ENCODE peak calls at places on chromosome 19, in nine cellular contexts. P is A549, S is retinal pigment epithelial cell, M is fibroblast of mammary gland, C is HCT116, G is fibroblast of lung, T is astrocyte of the spinal cord, N is ascending aorta, Q is Panc1. V is an unnamed sample.

GRCh38 chr19:1252818-1253513 is 4.6 kb downstream of the MIDN start:
- DNase-seq in P (peak), S (peak), M (peak), C (no peak), G (peak), T (peak), N (peak), Q (no peak), V (peak)

GRCh38 chr19:2050349-2050990 is 574 bp downstream of the MKNK2 start:
- DNase-seq in P (no peak), S (no peak), M (no peak), C (no peak), G (no peak), T (no peak), N (no peak), Q (no peak), V (no peak)

GRCh38 chr19:39434123-39435076 is 1.3 kb downstream of the RPS16 start:
- DNase-seq in P (peak), S (no peak), M (peak), C (no peak), G (no peak), T (no peak), N (no peak), Q (no peak), V (peak)

GRCh38 chr19:10966809-10967208 is 6.0 kb downstream of the SMARCA4 start:
- DNase-seq in P (no peak), S (no peak), M (no peak), C (no peak), G (no peak), T (no peak), N (no peak), Q (no peak), V (no peak)

GRCh38 chr19:7883796-7884570 is 4.3 kb upstream of the LRRC8E start:
- DNase-seq in P (no peak), S (no peak), M (peak), C (no peak), G (no peak), T (no peak), N (no peak), Q (no peak), V (peak)

GRCh38 chr19:56765107-56765506 is 75.4 kb downstream of the PEG3 start:
- DNase-seq in P (no peak), S (no peak), M (peak), C (no peak), G (no peak), T (no peak), N (no peak), Q (no peak), V (peak)

GRCh38 chr19:35155441-35155840 is 906 bp downstream of the FXYD5 start:
- DNase-seq in P (no peak), S (no peak), M (no peak), C (no peak), G (no peak), T (no peak), N (no peak), Q (no peak), V (no peak)

GRCh38 chr19:42693760-42694350 is 46.4 kb downstream of the PSG3 start:
- DNase-seq in P (peak), S (peak), M (peak), C (peak), G (peak), T (peak), N (no peak), Q (no peak), V (peak)

GRCh38 chr19:21482863-21483276 is 22.5 kb upstream of the ZNF429 start:
- DNase-seq in P (peak), S (peak), M (peak), C (peak), G (peak), T (peak), N (peak), Q (no peak), V (peak)

GRCh38 chr19:51690359-51691121 is 2.6 kb upstream of the SPACA6 start:
- DNase-seq in P (peak), S (peak), M (peak), C (no peak), G (peak), T (peak), N (peak), Q (no peak), V (peak)

GRCh38 chr19:18562086-18562485 is 4.4 kb downstream of the KXD1 start:
- DNase-seq in P (no peak), S (no peak), M (peak), C (no peak), G (peak), T (no peak), N (peak), Q (no peak), V (peak)

GRCh38 chr19:39410620-39411005 is 1.9 kb upstream of the PLEKHG2 start:
- DNase-seq in P (peak), S (no peak), M (no peak), C (no peak), G (no peak), T (no peak), N (peak), Q (no peak), V (no peak)

GRCh38 chr19:52095172-52096014 is at the start of gene ZNF841:
- DNase-seq in P (peak), S (peak), M (peak), C (no peak), G (peak), T (peak), N (peak), Q (peak), V (peak)

GRCh38 chr19:49295208-49295880 is 29.6 kb downstream of the SLC6A16 start:
- DNase-seq in P (no peak), S (no peak), M (no peak), C (no peak), G (no peak), T (no peak), N (no peak), Q (no peak), V (no peak)

GRCh38 chr19:17794731-17795494 is at the start of gene B3GNT3:
- DNase-seq in P (peak), S (no peak), M (no peak), C (peak), G (no peak), T (no peak), N (no peak), Q (no peak), V (peak)

GRCh38 chr19:5804516-5805464 is at the start of gene NRTN:
- DNase-seq in P (no peak), S (no peak), M (no peak), C (no peak), G (no peak), T (no peak), N (no peak), Q (no peak), V (no peak)

GRCh38 chr19:18339703-18340102 is 695 bp upstream of the PGPEP1 start:
- DNase-seq in P (peak), S (no peak), M (peak), C (no peak), G (no peak), T (no peak), N (no peak), Q (no peak), V (peak)

GRCh38 chr19:49422407-49423277 is 599 bp downstream of the PTH2 start:
- DNase-seq in P (peak), S (no peak), M (peak), C (no peak), G (peak), T (no peak), N (no peak), Q (no peak), V (peak)

GRCh38 chr19:44848805-44849457 is 2.8 kb downstream of the NECTIN2 start:
- DNase-seq in P (no peak), S (no peak), M (no peak), C (no peak), G (no peak), T (no peak), N (no peak), Q (no peak), V (no peak)

GRCh38 chr19:5166262-5166661 is 174.3 kb downstream of the PTPRS start:
- DNase-seq in P (peak), S (no peak), M (peak), C (no peak), G (peak), T (peak), N (no peak), Q (no peak), V (peak)

GRCh38 chr19:5547881-5548280 is 19.9 kb downstream of the TINCR start:
- DNase-seq in P (peak), S (no peak), M (peak), C (no peak), G (no peak), T (peak), N (no peak), Q (no peak), V (peak)

GRCh38 chr19:11378319-11379189 is 4.1 kb downstream of the SWSAP1 start:
- DNase-seq in P (peak), S (no peak), M (peak), C (no peak), G (peak), T (peak), N (no peak), Q (no peak), V (peak)

GRCh38 chr19:54391589-54392061 is 23.6 kb upstream of the TTYH1 start:
- DNase-seq in P (peak), S (no peak), M (no peak), C (no peak), G (no peak), T (no peak), N (no peak), Q (no peak), V (no peak)

GRCh38 chr19:45863840-45864628 is at the start of gene FOXA3:
- DNase-seq in P (peak), S (no peak), M (peak), C (no peak), G (peak), T (peak), N (peak), Q (no peak), V (peak)

GRCh38 chr19:16002985-16003384 is 54.2 kb downstream of the OR10H4 start:
- DNase-seq in P (no peak), S (no peak), M (no peak), C (no peak), G (no peak), T (no peak), N (no peak), Q (no peak), V (no peak)

GRCh38 chr19:16202320-16203255 is 4.9 kb downstream of the AP1M1 start:
- DNase-seq in P (no peak), S (no peak), M (peak), C (no peak), G (peak), T (peak), N (no peak), Q (no peak), V (no peak)

GRCh38 chr19:18320865-18321728 is 1.8 kb downstream of the LSM4 start:
- DNase-seq in P (no peak), S (no peak), M (no peak), C (no peak), G (no peak), T (no peak), N (no peak), Q (no peak), V (no peak)

GRCh38 chr19:7904074-7905020 is 670 bp downstream of the MAP2K7 start:
- DNase-seq in P (no peak), S (no peak), M (no peak), C (no peak), G (no peak), T (peak), N (no peak), Q (no peak), V (no peak)

GRCh38 chr19:47483200-47483599 is 819 bp downstream of the KPTN start:
- DNase-seq in P (no peak), S (no peak), M (no peak), C (no peak), G (no peak), T (no peak), N (no peak), Q (no peak), V (no peak)

GRCh38 chr19:47481460-47482052 is 2.5 kb downstream of the KPTN start:
- DNase-seq in P (no peak), S (no peak), M (no peak), C (no peak), G (no peak), T (no peak), N (no peak), Q (no peak), V (no peak)

GRCh38 chr19:47480658-47481057 is 3.4 kb downstream of the KPTN start:
- DNase-seq in P (no peak), S (no peak), M (no peak), C (no peak), G (no peak), T (no peak), N (no peak), Q (no peak), V (no peak)

GRCh38 chr19:47476438-47476972 is 4.8 kb upstream of the SLC8A2 start:
- DNase-seq in P (no peak), S (no peak), M (no peak), C (no peak), G (no peak), T (no peak), N (no peak), Q (no peak), V (no peak)

GRCh38 chr19:47479701-47480503 is 4.1 kb downstream of the KPTN start:
- DNase-seq in P (no peak), S (no peak), M (peak), C (no peak), G (peak), T (peak), N (no peak), Q (no peak), V (no peak)
- H3K4me3 ChIP-seq in P (no peak), S (peak), M (peak), C (no peak), G (peak), T (peak), N (no peak), Q (no peak), V (no peak)

DNA sequence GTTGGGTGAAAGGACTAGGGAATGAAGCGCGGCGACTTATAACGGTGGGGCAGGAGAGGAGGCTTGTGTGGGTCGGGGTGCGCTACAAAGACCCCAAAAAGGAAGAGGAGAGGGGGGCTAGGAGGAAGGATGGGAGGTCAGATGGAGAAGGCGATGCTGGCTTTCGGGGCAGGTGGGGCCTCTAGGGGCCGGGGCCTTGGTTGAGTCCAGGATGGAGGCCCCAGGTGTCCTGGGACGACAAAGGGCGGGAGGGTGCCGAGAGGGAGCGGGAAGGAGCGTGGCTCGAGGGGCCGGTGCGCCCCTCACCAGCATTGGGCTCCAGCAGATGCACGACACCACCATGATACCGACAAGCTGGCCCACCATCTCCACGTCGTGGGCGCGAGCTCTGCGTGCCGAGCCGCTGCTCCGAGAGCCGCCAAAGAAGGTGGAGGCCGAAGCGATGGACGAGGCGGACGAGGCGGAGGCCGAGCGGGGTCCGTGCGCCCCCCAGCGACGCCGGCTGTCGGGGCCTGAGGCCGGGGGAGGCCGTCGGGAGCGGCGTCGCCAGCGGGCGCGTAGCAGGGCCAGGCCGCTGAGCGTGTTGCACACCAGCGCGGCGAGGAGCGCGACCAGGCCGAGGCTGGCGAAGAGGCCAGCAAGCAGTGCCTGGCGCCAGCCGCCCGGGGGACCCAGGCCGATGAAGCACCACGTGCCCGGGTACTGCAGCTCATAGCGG is 1.9 kb downstream of the PTGER1 start:
- DNase-seq in P (no peak), S (no peak), M (no peak), C (no peak), G (no peak), T (no peak), N (no peak), Q (no peak), V (no peak)
- H3K4me3 ChIP-seq in P (no peak), S (no peak), M (no peak), C (no peak), G (no peak), T (no peak), N (peak), Q (no peak), V (no peak)

DNA sequence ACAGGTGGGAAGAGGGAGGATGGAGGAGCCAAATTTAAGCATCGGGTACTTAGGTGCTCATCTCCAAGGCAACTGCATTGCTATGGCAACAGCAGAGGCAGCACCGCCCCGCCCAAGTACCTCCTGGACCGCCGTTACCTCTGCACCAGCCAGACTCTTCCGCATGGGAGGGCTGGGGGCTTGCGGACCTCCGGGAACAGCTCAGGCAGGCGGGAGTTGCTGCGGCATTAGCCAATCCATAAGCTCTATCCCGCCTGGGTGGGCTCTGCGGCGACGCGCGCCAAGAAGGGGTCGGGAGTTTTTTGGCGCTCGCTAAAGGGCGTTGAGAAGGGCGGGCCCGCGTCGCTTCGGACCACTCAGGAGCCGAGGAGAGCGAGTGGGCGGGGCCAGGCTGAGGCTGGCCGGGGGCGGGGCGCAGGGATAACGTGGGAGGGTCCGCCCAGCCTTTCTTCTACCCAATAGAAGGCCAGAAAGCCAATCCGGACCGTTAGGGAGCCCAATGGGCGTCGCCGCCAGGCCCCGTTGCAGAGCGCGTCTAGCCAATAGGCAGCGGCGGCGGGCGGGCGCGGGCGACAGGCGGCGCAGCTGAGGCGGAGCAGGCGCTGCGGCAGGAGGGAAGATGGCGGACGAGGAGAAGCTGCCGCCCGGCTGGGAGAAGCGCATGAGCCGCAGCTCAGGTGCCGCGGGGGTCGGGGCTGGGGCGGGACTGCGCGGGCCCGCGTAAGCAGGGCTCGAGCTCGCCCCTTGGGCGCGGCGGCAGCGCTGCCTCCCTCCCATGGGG is at the start of gene PIN1:
- DNase-seq in P (peak), S (peak), M (peak), C (peak), G (peak), T (peak), N (peak), Q (peak), V (peak)
- H3K4me3 ChIP-seq in P (peak), S (peak), M (peak), C (peak), G (peak), T (peak), N (peak), Q (peak), V (peak)

DNA sequence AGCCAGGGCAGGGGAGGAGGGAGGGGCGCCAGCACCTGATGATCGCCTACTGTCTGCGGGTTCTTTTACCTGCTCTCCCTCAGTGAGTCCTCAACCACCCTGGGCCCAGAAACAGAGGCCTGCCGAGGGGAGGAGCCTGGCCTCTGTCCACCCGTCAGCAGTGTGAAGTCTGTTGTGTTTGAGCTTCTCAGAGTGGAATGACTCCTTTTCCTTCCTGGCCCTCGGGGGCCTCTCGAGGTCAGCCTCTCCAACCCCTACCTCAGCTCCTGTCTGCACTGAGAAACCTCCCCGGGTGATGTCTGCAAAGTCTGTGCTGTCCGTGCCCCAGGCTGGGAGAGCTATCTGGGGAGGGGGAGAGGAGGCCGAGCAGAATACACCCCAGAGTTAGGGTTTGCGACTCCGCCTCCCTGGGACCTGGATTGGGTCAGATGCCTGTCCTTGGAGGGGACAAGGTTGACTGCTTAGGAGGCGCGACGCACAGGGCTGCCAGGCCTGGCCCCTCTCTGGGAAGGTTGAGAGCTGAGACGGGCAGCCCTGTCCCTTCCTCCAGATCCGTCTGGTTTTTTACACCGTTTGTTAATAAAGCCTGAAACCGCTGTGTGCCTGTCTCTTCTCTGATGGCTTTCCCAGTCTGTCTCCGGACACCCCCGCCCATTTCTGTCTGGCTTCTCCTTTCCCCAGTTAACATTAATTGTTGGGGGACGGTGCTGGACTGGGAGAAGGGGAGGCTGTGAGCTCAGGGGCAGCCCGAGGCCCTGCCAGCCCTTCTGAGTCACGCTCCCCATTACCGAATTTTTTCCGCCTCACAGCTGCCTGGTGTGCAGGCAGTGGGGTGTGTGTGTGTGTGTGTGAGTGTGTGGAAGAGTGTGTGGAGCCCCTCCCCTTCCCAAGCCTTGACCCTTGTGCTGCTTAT is 1.0 kb upstream of the SSC5D start:
- DNase-seq in P (peak), S (peak), M (peak), C (no peak), G (peak), T (peak), N (peak), Q (no peak), V (peak)
- H3K4me3 ChIP-seq in P (peak), S (peak), M (peak), C (no peak), G (peak), T (peak), N (no peak), Q (peak), V (peak)

DNA sequence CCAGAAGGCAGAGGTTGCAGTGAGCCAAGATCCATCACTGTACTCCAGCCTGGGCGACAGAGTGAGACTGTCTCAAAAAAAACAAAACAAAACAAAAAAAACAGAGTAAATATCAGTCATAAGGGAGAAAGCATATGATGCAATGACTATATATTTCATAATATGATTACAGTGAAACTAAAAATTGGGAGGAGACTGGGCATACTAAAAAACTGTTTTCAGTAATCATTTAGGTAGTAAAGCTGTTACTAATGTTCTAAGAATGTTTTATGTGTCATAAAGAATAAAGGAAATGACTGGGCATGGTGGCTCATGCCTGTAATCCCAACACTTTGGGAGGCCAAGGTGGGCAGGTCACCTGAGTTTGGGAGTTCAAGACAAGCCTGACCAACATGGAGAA is 15.9 kb downstream of the ZNF573 start:
- DNase-seq in P (no peak), S (no peak), M (peak), C (no peak), G (peak), T (no peak), N (no peak), Q (peak), V (peak)
- H3K4me3 ChIP-seq in P (no peak), S (no peak), M (no peak), C (no peak), G (no peak), T (no peak), N (no peak), Q (no peak), V (no peak)

GRCh38 chr19:47133021-47133471 is 2.4 kb downstream of the SAE1 start:
- DNase-seq in P (no peak), S (no peak), M (no peak), C (no peak), G (no peak), T (no peak), N (no peak), Q (no peak), V (no peak)
- H3K4me3 ChIP-seq in P (no peak), S (no peak), M (no peak), C (no peak), G (no peak), T (no peak), N (no peak), Q (no peak), V (no peak)

V was measured in cardiac fibroblast.